ENCODE peak calls at places on chromosome 19, in ten cellular contexts. B is hepatocyte, K is NCI-H187, J is GM13977, L is AG04450, U is NCI-H774, Y is left ventricle myocardium superior, D is fibroblast of gingiva, H is hepatic stellate cell, N is NCI-H345. V is an unnamed sample.

GRCh38 chr19:16160445-16160942 is 12.8 kb downstream of the CIB3 start:
- DNase-seq in B (no peak), K (no peak), J (no peak), L (no peak), U (no peak), Y (no peak), D (no peak), H (no peak), N (no peak), V (no peak)

GRCh38 chr19:10122066-10122465 is 2.4 kb upstream of the EIF3G start:
- DNase-seq in B (no peak), K (no peak), J (no peak), L (peak), U (no peak), Y (no peak), D (peak), H (no peak), N (no peak), V (no peak)

GRCh38 chr19:18321729-18322091 is 1.2 kb downstream of the LSM4 start:
- DNase-seq in B (no peak), K (no peak), J (no peak), L (no peak), U (no peak), Y (no peak), D (no peak), H (no peak), N (no peak), V (no peak)

GRCh38 chr19:18089726-18090125 is 3.0 kb upstream of the IL12RB1 start:
- DNase-seq in B (no peak), K (no peak), J (no peak), L (no peak), U (no peak), Y (no peak), D (no peak), H (no peak), N (no peak), V (no peak)

GRCh38 chr19:29543381-29543780 is 17.6 kb downstream of the VSTM2B start:
- DNase-seq in B (no peak), K (no peak), J (no peak), L (no peak), U (no peak), Y (no peak), D (no peak), H (no peak), N (no peak), V (no peak)

GRCh38 chr19:17370026-17370587 is 7.0 kb downstream of the PLVAP start:
- DNase-seq in B (no peak), K (no peak), J (peak), L (peak), U (no peak), Y (no peak), D (peak), H (no peak), N (no peak), V (no peak)

GRCh38 chr19:29479941-29480340 is 45.9 kb upstream of the VSTM2B start:
- DNase-seq in B (no peak), K (no peak), J (no peak), L (no peak), U (no peak), Y (no peak), D (no peak), H (no peak), N (no peak), V (no peak)

GRCh38 chr19:50554212-50554611 is 14.0 kb downstream of the LRRC4B start:
- DNase-seq in B (no peak), K (no peak), J (no peak), L (no peak), U (no peak), Y (no peak), D (no peak), H (no peak), N (no peak), V (no peak)

GRCh38 chr19:34851277-34851804 is 75.4 kb upstream of the ZNF30 start:
- DNase-seq in B (peak), K (no peak), J (no peak), L (no peak), U (no peak), Y (no peak), D (no peak), H (no peak), N (peak), V (no peak)

GRCh38 chr19:3207466-3208242 is 16.8 kb upstream of the CELF5 start:
- DNase-seq in B (no peak), K (no peak), J (no peak), L (no peak), U (no peak), Y (no peak), D (no peak), H (no peak), N (no peak), V (no peak)

GRCh38 chr19:7524992-7525739 is 2.7 kb downstream of the MCOLN1 start:
- DNase-seq in B (no peak), K (no peak), J (no peak), L (no peak), U (no peak), Y (no peak), D (no peak), H (no peak), N (no peak), V (no peak)

GRCh38 chr19:3849092-3849491 is 19.7 kb downstream of the ZFR2 start:
- DNase-seq in B (peak), K (no peak), J (no peak), L (no peak), U (no peak), Y (no peak), D (no peak), H (peak), N (no peak), V (peak)

GRCh38 chr19:42113641-42114348 is 18.5 kb downstream of the POU2F2 start:
- DNase-seq in B (peak), K (peak), J (peak), L (peak), U (no peak), Y (no peak), D (peak), H (peak), N (peak), V (peak)

V was measured in NCI-H510A treated with DMSO at 0.1 percent for 48 hours.